ENCODE peak calls at places on chromosomes 3 and 15, in five cellular contexts. B is HepG2, D is GM12878, M is HCT116, W is K562. F is an unnamed sample.

GRCh38 chr3:2839886-2840285 is 270.3 kb downstream of the IL5RA start:
- DNase-seq in M (no peak), D (no peak), B (no peak), W (no peak), F (no peak)

GRCh38 chr15:63887630-63888029 is 53.9 kb upstream of the HERC1 start:
- DNase-seq in M (no peak), D (no peak), W (no peak), B (no peak), F (no peak)

GRCh38 chr3:12559520-12559919 is 2.6 kb downstream of the MKRN2 start:
- DNase-seq in D (no peak), B (no peak), M (no peak), W (no peak), F (no peak)

GRCh38 chr3:150312018-150312657 is 96.0 kb upstream of the TSC22D2 start:
- DNase-seq in B (no peak), W (no peak), D (no peak), M (no peak), F (no peak)

GRCh38 chr3:100915706-100916105 is 77.5 kb downstream of the ABI3BP start:
- DNase-seq in D (no peak), B (no peak), M (no peak), W (no peak), F (no peak)

GRCh38 chr15:67146214-67146613 is 80.8 kb downstream of the SMAD3 start:
- DNase-seq in M (no peak), W (no peak), B (peak; percentile 68), D (no peak), F (no peak)

GRCh38 chr3:38542401-38543298 is 46.5 kb downstream of the EXOG start:
- DNase-seq in D (no peak), W (no peak), B (no peak), M (no peak), F (no peak)

GRCh38 chr15:29086001-29086400 is 183.6 kb downstream of the NSMCE3 start:
- DNase-seq in B (no peak), W (no peak), M (no peak), D (no peak), F (no peak)

GRCh38 chr3:124780767-124781485 is 50.7 kb downstream of the UMPS start:
- DNase-seq in B (no peak), D (no peak), W (no peak), M (no peak), F (no peak)

GRCh38 chr3:136694321-136694720 is 57.9 kb downstream of the STAG1 start:
- DNase-seq in M (no peak), D (no peak), W (no peak), B (no peak), F (no peak)

GRCh38 chr3:16496408-16497222 is 16.9 kb downstream of the RFTN1 start:
- DNase-seq in D (peak; percentile 60), B (no peak), M (no peak), W (no peak), F (no peak)

GRCh38 chr3:130404401-130404800 is 58.9 kb downstream of the COL6A5 start:
- DNase-seq in B (no peak), D (no peak), M (no peak), W (no peak), F (no peak)

GRCh38 chr3:151538706-151539403 is 78.0 kb upstream of the IGSF10 start:
- DNase-seq in B (no peak), W (peak; percentile 27), D (no peak), M (no peak), F (no peak)

GRCh38 chr15:87287156-87287555 is 969.4 kb downstream of the NTRK3 start:
- DNase-seq in B (no peak), D (no peak), W (no peak), M (no peak), F (no peak)

GRCh38 chr15:41183580-41183979 is 47.0 kb downstream of the EXD1 start:
- DNase-seq in D (no peak), W (no peak), B (no peak), M (no peak), F (no peak)

GRCh38 chr3:98035208-98035607 is at the start of gene GABRR3:
- DNase-seq in B (no peak), M (no peak), D (no peak), W (no peak), F (no peak)

GRCh38 chr3:64445318-64446300 is 220.3 kb upstream of the PRICKLE2 start:
- DNase-seq in D (no peak), B (no peak), W (no peak), M (no peak), F (peak; percentile 83)

GRCh38 chr15:53872410-53872809 is 105.8 kb upstream of the UNC13C start:
- DNase-seq in W (no peak), D (no peak), M (no peak), B (no peak), F (no peak)

GRCh38 chr15:31308185-31308639 is 18.4 kb upstream of the KLF13 start:
- DNase-seq in B (no peak), W (no peak), M (no peak), D (no peak), F (peak; percentile 43)

GRCh38 chr15:87604857-87605446 is 651.6 kb downstream of the NTRK3 start:
- DNase-seq in W (peak; percentile 38), M (no peak), B (no peak), D (no peak), F (peak; percentile 32)

GRCh38 chr3:126180477-126181397 is at the start of gene ALDH1L1:
- DNase-seq in D (no peak), B (peak; percentile 69), M (no peak), W (no peak), F (peak; percentile 77)

GRCh38 chr3:110568246-110568645 is 503.4 kb upstream of the NECTIN3 start:
- DNase-seq in B (no peak), D (no peak), M (peak; percentile 72), W (no peak), F (no peak)

GRCh38 chr15:61916104-61916503 is 144.1 kb downstream of the VPS13C start:
- DNase-seq in M (no peak), B (no peak), D (no peak), W (no peak), F (no peak)

GRCh38 chr3:115804722-115805121 is 181.4 kb downstream of the GAP43 start:
- DNase-seq in D (no peak), W (no peak), M (no peak), B (no peak), F (no peak)

GRCh38 chr3:134312072-134312872 is 61.6 kb upstream of the RYK start:
- DNase-seq in D (no peak), M (no peak), W (no peak), B (no peak), F (peak; percentile 55)

GRCh38 chr15:37375529-37375928 is 275.2 kb upstream of the MEIS2 start:
- DNase-seq in M (no peak), D (no peak), W (no peak), B (no peak), F (no peak)

GRCh38 chr3:9703736-9704342 is at the start of gene CPNE9:
- DNase-seq in M (no peak), D (no peak), B (no peak), W (no peak), F (peak; percentile 48)

GRCh38 chr3:126147147-126147931 is 33.0 kb downstream of the ALDH1L1 start:
- DNase-seq in B (no peak), M (no peak), W (no peak), D (no peak), F (no peak)

GRCh38 chr15:72916939-72917338 is 133.4 kb upstream of the ADPGK start:
- DNase-seq in M (no peak), D (no peak), W (no peak), B (no peak), F (no peak)

GRCh38 chr3:138435840-138436239 is 1.4 kb downstream of the ESYT3 start:
- DNase-seq in B (no peak), W (no peak), D (no peak), M (no peak), F (no peak)

GRCh38 chr3:29889230-29889629 is 608.4 kb downstream of the RBMS3 start:
- DNase-seq in B (no peak), W (no peak), D (no peak), M (no peak), F (no peak)

GRCh38 chr15:43412096-43412495 is 41.2 kb downstream of the TUBGCP4 start:
- DNase-seq in W (no peak), B (no peak), M (no peak), D (no peak), F (no peak)
- TF ChIP-seq CTCF in W (no peak), B (no peak), M (no peak), D (no peak), F (no peak)

GRCh38 chr3:28326458-28326926 is 22.0 kb upstream of the ZCWPW2 start:
- DNase-seq in W (no peak), D (peak; percentile 38), B (no peak), M (no peak), F (no peak)
- TF ChIP-seq SP1 in W (no peak), D (no peak), B (no peak), M (no peak), F (no peak)

GRCh38 chr3:74845086-74845485 is 230.6 kb upstream of the CNTN3 start:
- DNase-seq in B (no peak), W (no peak), M (no peak), D (no peak), F (no peak)
- TF ChIP-seq CTCF in B (no peak), W (no peak), M (no peak), D (no peak), F (no peak)

DNA sequence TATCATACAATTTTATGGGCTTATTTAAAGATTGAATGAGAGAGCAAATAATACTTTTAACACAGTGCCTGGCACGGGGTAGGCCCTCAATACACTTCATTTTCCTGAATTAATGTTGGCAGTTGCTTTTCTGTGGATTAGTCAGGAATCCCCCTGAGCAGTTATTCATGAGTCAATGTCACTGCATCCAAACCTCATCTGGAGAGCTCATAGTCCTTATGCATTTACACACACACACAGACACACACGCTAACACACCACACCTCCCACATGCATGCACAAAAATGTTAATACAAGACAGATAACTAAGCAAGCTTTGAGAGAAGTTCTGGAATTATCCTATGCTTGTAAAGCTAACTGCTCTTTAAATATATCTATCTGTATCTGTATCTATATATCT is 34.0 kb upstream of the TNFAIP8L3 start:
- DNase-seq in M (no peak), D (no peak), B (no peak), W (no peak), F (no peak)
- TF ChIP-seq SP1 in M (no peak), D (no peak), B (no peak), W (no peak), F (no peak)

DNA sequence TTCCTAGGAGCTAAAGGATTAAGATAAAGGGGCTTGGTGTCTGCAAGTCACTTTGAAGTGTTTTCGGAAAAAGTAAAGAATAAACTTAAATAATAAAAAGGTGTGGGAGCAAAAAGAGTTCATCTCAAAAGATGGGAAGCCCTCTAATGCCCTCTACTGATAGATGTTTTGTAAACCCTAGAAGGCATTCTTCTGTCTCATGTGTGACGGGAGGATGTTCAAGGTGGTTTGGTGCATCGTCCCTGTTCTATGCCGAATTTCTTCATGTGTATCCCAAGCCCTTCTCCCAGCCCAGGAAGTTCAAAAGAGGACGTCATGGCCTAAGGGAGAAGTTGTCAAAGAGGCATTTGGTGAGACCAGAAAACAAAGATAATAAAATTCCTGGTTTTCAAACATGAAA is 37.2 kb downstream of the CCK start:
- DNase-seq in W (peak; percentile 31), M (no peak), D (no peak), B (peak; percentile 20), F (no peak)
- TF ChIP-seq CTCF in W (peak; percentile 71), M (peak; percentile 31), D (peak; percentile 51), B (peak; percentile 41), F (no peak)

DNA sequence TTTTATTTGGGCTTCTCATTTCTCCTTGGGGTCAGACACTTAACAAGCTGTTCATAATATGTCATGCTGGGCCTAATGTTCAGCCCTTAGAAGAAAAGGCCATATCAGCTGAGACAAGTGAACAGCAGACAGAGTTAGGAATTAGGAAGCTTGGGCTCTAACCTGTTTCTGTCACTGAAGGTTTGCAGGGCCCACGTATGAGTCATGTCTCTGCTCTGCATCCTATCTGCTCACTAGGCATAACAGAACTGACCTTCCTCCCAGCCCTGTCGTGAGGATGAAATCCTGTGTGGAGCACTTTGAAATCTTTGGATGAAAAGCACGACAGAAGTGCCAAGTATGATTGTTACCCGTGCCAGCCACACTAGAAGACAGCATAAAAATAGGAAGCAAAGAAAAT is 26.4 kb upstream of the CD47 start:
- DNase-seq in D (no peak), W (peak; percentile 45), M (no peak), B (no peak), F (no peak)
- TF ChIP-seq SP1 in D (no peak), W (no peak), M (no peak), B (no peak), F (no peak)